ENCODE peak calls at places on chromosomes 6 and 20, in eight cellular contexts. M, E, Y, I, P, B, Z and O are unnamed samples.

GRCh38 chr6:153790048-153790447 is 249.0 kb upstream of the OPRM1 start:
- DNase-seq in M (no peak), E (peak; percentile 77), Y (peak; percentile 12), I (no peak), P (no peak), B (no peak), Z (no peak), O (no peak)

GRCh38 chr20:42270539-42270938 is 652.4 kb upstream of the CHD6 start:
- DNase-seq in M (no peak), E (no peak), Y (no peak), I (no peak), P (no peak), B (no peak), Z (no peak), O (no peak)

GRCh38 chr6:134047124-134047523 is 5.3 kb downstream of the SLC2A12 start:
- DNase-seq in M (no peak), E (no peak), Y (no peak), I (no peak), P (no peak), B (no peak), Z (no peak), O (no peak)

GRCh38 chr6:147080215-147080614 is 124.0 kb upstream of the STXBP5 start:
- DNase-seq in M (no peak), E (no peak), Y (no peak), I (no peak), P (no peak), B (no peak), Z (no peak), O (no peak)

GRCh38 chr20:20457392-20458126 is 89.7 kb downstream of the INSM1 start:
- DNase-seq in M (no peak), E (peak; percentile 39), Y (no peak), I (no peak), P (no peak), B (no peak), Z (no peak), O (no peak)

GRCh38 chr20:31691646-31692275 is 30.9 kb downstream of the BCL2L1 start:
- DNase-seq in M (no peak), E (no peak), Y (no peak), I (no peak), P (no peak), B (no peak), Z (no peak), O (no peak)

GRCh38 chr6:99521557-99522286 is 6.5 kb upstream of the USP45 start:
- DNase-seq in M (no peak), E (no peak), Y (peak; percentile 13), I (peak; percentile 38), P (peak; percentile 53), B (no peak), Z (no peak), O (no peak)

GRCh38 chr6:17691925-17692538 is 14.7 kb downstream of the NUP153 start:
- DNase-seq in M (no peak), E (no peak), Y (no peak), I (no peak), P (no peak), B (no peak), Z (no peak), O (no peak)

GRCh38 chr6:154555075-154555677 is 44.7 kb upstream of the CNKSR3 start:
- DNase-seq in M (no peak), E (no peak), Y (no peak), I (no peak), P (no peak), B (no peak), Z (no peak), O (no peak)

GRCh38 chr20:61997372-61997771 is 68.3 kb downstream of the TAF4 start:
- DNase-seq in M (no peak), E (no peak), Y (no peak), I (no peak), P (no peak), B (no peak), Z (no peak), O (no peak)